ENCODE peak calls at places on chromosomes 12 and 14, in eight cellular contexts. U, Z, G, C, B, J, O and S are unnamed samples.

GRCh38 chr12:65827827-65828231 is 3.5 kb downstream of the HMGA2 start:
- DNase-seq in C (no peak), U (no peak), Z (no peak), J (no peak), G (peak), B (no peak), O (no peak), S (no peak)

GRCh38 chr12:89827592-89827991 is 119.0 kb upstream of the ATP2B1 start:
- DNase-seq in B (no peak), C (no peak), Z (no peak), G (no peak), J (no peak), U (no peak), O (no peak), S (no peak)

GRCh38 chr14:101400815-101401214 is 160.5 kb upstream of the DIO3 start:
- DNase-seq in O (no peak), Z (no peak), U (no peak), C (no peak), G (peak), B (no peak), J (no peak), S (no peak)

GRCh38 chr14:23570806-23571483 is 3.4 kb upstream of the AP1G2 start:
- DNase-seq in C (no peak), O (no peak), J (no peak), U (no peak), B (no peak), G (peak), Z (no peak), S (no peak)

GRCh38 chr12:92078167-92079053 is 67.2 kb downstream of the BTG1 start:
- DNase-seq in C (no peak), B (no peak), Z (no peak), G (peak), U (no peak), J (peak), O (no peak), S (peak)

GRCh38 chr12:22792198-22792597 is 167.2 kb downstream of the ETNK1 start:
- DNase-seq in Z (no peak), O (no peak), J (no peak), G (no peak), U (no peak), B (no peak), C (no peak), S (no peak)

GRCh38 chr12:1797991-1798733 is 22.2 kb upstream of the LRTM2 start:
- DNase-seq in J (no peak), O (no peak), B (no peak), Z (no peak), C (no peak), G (no peak), U (no peak), S (no peak)

GRCh38 chr14:63564318-63564717 is 21.1 kb upstream of the PPP2R5E start:
- DNase-seq in J (peak), G (peak), Z (no peak), U (no peak), C (no peak), O (no peak), B (no peak), S (no peak)

GRCh38 chr12:53428741-53429140 is 5.1 kb downstream of the AMHR2 start:
- DNase-seq in O (no peak), G (no peak), C (no peak), Z (no peak), J (no peak), B (no peak), U (no peak), S (no peak)

GRCh38 chr12:31002999-31003398 is 70.7 kb upstream of the DDX11 start:
- DNase-seq in O (no peak), U (no peak), C (no peak), Z (no peak), G (peak), B (no peak), J (peak), S (no peak)

GRCh38 chr14:66993512-66993911 is 195.7 kb upstream of the GARIN2 start:
- DNase-seq in U (no peak), Z (no peak), O (no peak), J (no peak), C (no peak), G (no peak), B (no peak), S (no peak)

GRCh38 chr12:25241171-25242020 is 9.3 kb downstream of the KRAS start:
- DNase-seq in J (peak), Z (no peak), B (peak), C (peak), U (no peak), O (no peak), G (no peak), S (no peak)

GRCh38 chr14:63273091-63273490 is 45.6 kb downstream of the GPHB5 start:
- DNase-seq in G (no peak), B (no peak), O (no peak), Z (no peak), J (no peak), C (no peak), U (no peak), S (no peak)